ENCODE peak calls at places on chromosomes 11 and 22, in five cellular contexts. W is Peyer's patch; D is HCT116; P is CD8-positive, alpha-beta memory T cell; E is colonic mucosa. F is an unnamed sample.

GRCh38 chr22:45448431-45448830 is 34.9 kb downstream of the RIBC2 start:
- DNase-seq in W (no peak), D (no peak), P (no peak), E (peak), F (peak)

GRCh38 chr11:73176145-73176891 is 34.2 kb upstream of the FCHSD2 start:
- DNase-seq in W (no peak), D (no peak), P (no peak), E (no peak), F (no peak)

GRCh38 chr22:19795617-19796008 is 35.0 kb downstream of the TBX1 start:
- DNase-seq in W (no peak), D (no peak), P (no peak), E (no peak), F (no peak)

GRCh38 chr11:559020-559620 is 1.4 kb downstream of the LMNTD2 start:
- DNase-seq in W (no peak), D (no peak), P (peak), E (no peak), F (no peak)

GRCh38 chr11:58927393-58928081 is 11.8 kb upstream of the GLYATL1 start:
- DNase-seq in W (no peak), D (no peak), P (no peak), E (peak), F (no peak)

GRCh38 chr22:41919357-41920224 is 4.7 kb upstream of the SHISA8 start:
- DNase-seq in W (peak), D (no peak), P (peak), E (peak), F (no peak)

GRCh38 chr11:130436171-130436570 is 7.8 kb upstream of the ADAMTS8 start:
- DNase-seq in W (no peak), D (no peak), P (no peak), E (no peak), F (no peak)

GRCh38 chr11:68002943-68003845 is 703 bp downstream of the UNC93B1 start:
- DNase-seq in W (peak), D (no peak), P (peak), E (peak), F (peak)

GRCh38 chr11:121426476-121427454 is 25.3 kb upstream of the SORL1 start:
- DNase-seq in W (peak), D (peak), P (peak), E (peak), F (no peak)

GRCh38 chr22:24985824-24986214 is 33.3 kb downstream of the KIAA1671 start:
- DNase-seq in W (no peak), D (no peak), P (no peak), E (no peak), F (no peak)

GRCh38 chr11:2884424-2884815 is 1.2 kb downstream of the CDKN1C start:
- DNase-seq in W (no peak), D (no peak), P (no peak), E (no peak), F (peak)

GRCh38 chr11:95057959-95058358 is 8.7 kb downstream of the KDM4F start:
- DNase-seq in W (no peak), D (no peak), P (no peak), E (no peak), F (no peak)

DNA sequence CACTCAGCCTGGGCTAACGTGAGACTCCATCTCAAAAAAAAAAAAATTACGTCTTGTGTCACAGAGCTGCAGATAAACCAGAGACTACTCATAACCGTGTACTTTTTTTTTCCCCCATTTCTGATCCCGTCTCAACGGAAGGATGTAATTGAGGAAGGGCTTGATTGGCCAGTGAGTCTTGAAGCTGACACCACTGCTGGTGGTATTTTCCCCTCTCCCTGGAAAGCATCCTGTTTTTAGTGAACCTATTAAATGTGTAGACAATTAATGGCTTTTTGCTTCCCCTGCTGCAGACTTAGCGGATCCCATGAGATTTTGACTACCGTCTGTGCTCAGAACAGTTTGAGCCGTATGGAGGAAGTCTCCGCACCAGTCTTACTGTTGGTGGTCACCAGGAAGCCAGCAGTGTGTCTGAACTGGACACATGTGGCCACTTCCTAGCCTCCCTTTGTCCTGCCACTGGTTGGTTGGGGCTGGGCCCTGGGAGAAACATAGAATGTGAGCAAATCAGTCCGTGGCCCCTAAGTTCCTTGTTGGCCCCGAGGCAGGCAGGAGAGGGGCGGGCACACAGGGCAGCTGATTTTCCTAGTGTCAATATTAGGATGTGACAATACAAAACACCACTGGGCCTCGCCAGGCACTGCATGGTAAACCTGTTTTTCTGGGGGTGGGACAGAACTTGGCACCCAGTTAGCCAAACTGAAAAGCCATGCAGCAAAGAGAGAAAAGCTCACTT is 3.1 kb downstream of the BIK start:
- DNase-seq in W (no peak), D (no peak), P (no peak), E (no peak), F (no peak)
- H3K27ac ChIP-seq in W (no peak), D (no peak), P (no peak), E (no peak), F (peak)

GRCh38 chr11:63687845-63688244 is 6.5 kb downstream of the RTN3 start:
- DNase-seq in W (no peak), D (no peak), P (no peak), E (no peak), F (no peak)
- H3K27ac ChIP-seq in W (no peak), D (no peak), P (no peak), E (no peak), F (no peak)

GRCh38 chr11:12150831-12151382 is 40.5 kb downstream of the MICAL2 start:
- DNase-seq in W (no peak), D (no peak), P (no peak), E (no peak), F (no peak)

GRCh38 chr11:12149672-12150225 is 39.4 kb downstream of the MICAL2 start:
- DNase-seq in W (no peak), D (no peak), P (no peak), E (no peak), F (no peak)

GRCh38 chr11:12148882-12149281 is 38.5 kb downstream of the MICAL2 start:
- DNase-seq in W (no peak), D (no peak), P (no peak), E (no peak), F (peak)

GRCh38 chr11:12148466-12148865 is 38.1 kb downstream of the MICAL2 start:
- DNase-seq in W (no peak), D (no peak), P (no peak), E (no peak), F (no peak)

DNA sequence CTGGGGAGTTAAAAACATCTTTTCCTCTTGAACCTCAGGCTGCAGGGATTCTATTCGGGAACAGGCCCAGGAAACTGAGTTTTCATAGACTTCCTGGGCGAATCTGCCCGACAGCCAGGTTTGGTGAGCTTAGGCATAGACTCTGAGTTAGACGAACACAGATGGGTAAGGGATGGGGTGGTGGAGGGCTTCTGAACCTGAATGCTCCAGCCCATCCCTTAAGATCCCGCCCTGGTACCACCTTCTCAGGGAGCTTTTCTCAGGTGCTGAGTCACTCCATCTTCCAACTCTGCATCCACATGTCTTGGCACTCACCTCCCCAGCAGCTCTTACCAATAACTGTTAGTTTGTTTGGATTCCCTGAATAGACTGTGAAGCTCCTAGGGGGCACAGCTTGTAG is 37.4 kb downstream of the MICAL2 start:
- DNase-seq in W (no peak), D (no peak), P (no peak), E (no peak), F (no peak)
- H3K27ac ChIP-seq in W (no peak), D (no peak), P (no peak), E (no peak), F (no peak)

DNA sequence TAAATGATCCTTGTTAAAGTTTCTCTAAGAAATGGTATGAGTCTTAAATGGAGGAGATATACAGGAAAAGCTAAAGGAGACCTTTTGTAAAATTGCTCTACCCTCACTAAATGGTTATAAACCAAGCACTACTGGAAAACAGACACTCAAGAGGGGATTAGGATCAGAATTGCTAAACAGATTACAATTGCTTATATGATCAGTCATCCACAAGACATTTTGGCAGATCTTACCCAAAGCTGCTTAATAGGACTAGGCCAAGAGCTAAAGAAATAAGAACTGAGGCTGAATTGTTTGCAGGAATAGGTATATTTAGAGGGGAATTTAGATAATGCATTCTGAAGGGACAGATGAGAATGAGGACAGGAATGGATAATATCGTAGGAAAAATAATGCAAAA is 9.5 kb downstream of the HARBI1 start:
- DNase-seq in W (no peak), D (no peak), P (no peak), E (no peak), F (no peak)
- H3K27ac ChIP-seq in W (no peak), D (no peak), P (no peak), E (no peak), F (no peak)

DNA sequence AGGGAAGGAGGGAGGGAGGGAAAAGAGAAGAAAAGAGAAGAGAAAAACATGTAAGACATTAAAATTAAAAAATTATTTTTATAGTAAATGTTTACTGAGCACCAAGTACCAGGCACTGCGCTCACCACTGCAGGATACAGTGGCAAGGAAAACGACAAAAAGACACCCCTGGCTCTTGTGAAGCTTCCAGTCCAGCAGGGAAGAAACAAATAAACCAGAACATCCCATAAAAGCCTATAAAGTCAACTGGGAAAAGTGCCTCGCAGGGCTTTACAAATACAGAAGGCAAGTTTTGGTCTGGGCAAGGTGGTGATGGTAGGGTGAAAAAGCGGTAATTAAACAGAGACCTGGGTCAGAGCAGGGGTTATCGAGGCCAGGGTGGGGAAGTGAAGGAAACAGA is 33.6 kb downstream of the LARGE1 start:
- DNase-seq in W (no peak), D (no peak), P (no peak), E (no peak), F (no peak)
- H3K27ac ChIP-seq in W (no peak), D (no peak), P (no peak), E (no peak), F (no peak)

GRCh38 chr22:26457661-26458272 is 25.8 kb downstream of the HPS4 start:
- DNase-seq in W (no peak), D (no peak), P (no peak), E (no peak), F (no peak)
- H3K27ac ChIP-seq in W (no peak), D (no peak), P (no peak), E (no peak), F (no peak)

GRCh38 chr22:33851240-33851639 is 69.0 kb downstream of the LARGE1 start:
- DNase-seq in W (no peak), D (no peak), P (no peak), E (no peak), F (no peak)

GRCh38 chr22:33850724-33851123 is 69.6 kb downstream of the LARGE1 start:
- DNase-seq in W (no peak), D (no peak), P (no peak), E (no peak), F (no peak)

GRCh38 chr22:33850227-33850626 is 70.0 kb downstream of the LARGE1 start:
- DNase-seq in W (no peak), D (no peak), P (no peak), E (no peak), F (no peak)

GRCh38 chr22:33853200-33854097 is 66.8 kb downstream of the LARGE1 start:
- DNase-seq in W (peak), D (no peak), P (no peak), E (peak), F (no peak)

GRCh38 chr22:33851985-33852384 is 68.3 kb downstream of the LARGE1 start:
- DNase-seq in W (no peak), D (no peak), P (no peak), E (no peak), F (no peak)
- H3K27ac ChIP-seq in W (no peak), D (no peak), P (no peak), E (peak), F (no peak)

GRCh38 chr11:131600591-131600990 is 230.2 kb downstream of the NTM start:
- DNase-seq in W (no peak), D (no peak), P (no peak), E (no peak), F (no peak)
- H3K27ac ChIP-seq in W (no peak), D (no peak), P (no peak), E (no peak), F (no peak)